ENCODE peak calls at places on chromosomes 6 and 20, in seven cellular contexts. A is epithelial cell of prostate, I is tibial artery, X is SJSA1, W is caudate nucleus, D is right lobe of liver, Q is thoracic aorta. B is an unnamed sample.

GRCh38 chr20:35360033-35360432 is 51.7 kb downstream of the UQCC1 start:
- DNase-seq in A (no peak), I (no peak), X (no peak), W (no peak), D (no peak), Q (no peak), B (no peak)

GRCh38 chr6:8006208-8006607 is 58.0 kb downstream of the BLOC1S5 start:
- DNase-seq in A (no peak), I (no peak), X (peak), W (no peak), D (no peak), Q (no peak), B (peak)

GRCh38 chr20:22999756-23000155 is 35.4 kb upstream of the SSTR4 start:
- DNase-seq in A (no peak), I (no peak), X (no peak), W (no peak), D (no peak), Q (no peak), B (no peak)

GRCh38 chr6:81812416-81812815 is 59.9 kb upstream of the TENT5A start:
- DNase-seq in A (no peak), I (no peak), X (no peak), W (no peak), D (no peak), Q (no peak), B (no peak)

GRCh38 chr6:52365317-52365716 is 3.4 kb downstream of the PAQR8 start:
- DNase-seq in A (no peak), I (no peak), X (no peak), W (no peak), D (no peak), Q (no peak), B (no peak)

GRCh38 chr6:169959129-169960002 is 207.9 kb downstream of the ERMARD start:
- DNase-seq in A (no peak), I (peak), X (no peak), W (no peak), D (peak), Q (no peak), B (peak)

GRCh38 chr6:170096191-170096802 is 194.6 kb downstream of the DLL1 start:
- DNase-seq in A (no peak), I (peak), X (no peak), W (no peak), D (no peak), Q (no peak), B (no peak)

GRCh38 chr20:51338692-51339440 is 203.7 kb downstream of the NFATC2 start:
- DNase-seq in A (no peak), I (no peak), X (no peak), W (no peak), D (no peak), Q (no peak), B (no peak)

GRCh38 chr6:76789580-76789979 is 673.7 kb downstream of the HTR1B start:
- DNase-seq in A (no peak), I (no peak), X (no peak), W (no peak), D (no peak), Q (no peak), B (no peak)

GRCh38 chr20:38346247-38346651 is at the start of gene LBP:
- DNase-seq in A (no peak), I (peak), X (no peak), W (no peak), D (peak), Q (no peak), B (no peak)

GRCh38 chr20:61808497-61808896 is 257.2 kb downstream of the TAF4 start:
- DNase-seq in A (no peak), I (no peak), X (peak), W (no peak), D (peak), Q (no peak), B (no peak)

GRCh38 chr6:22149081-22149480 is 147.8 kb downstream of the PRL start:
- DNase-seq in A (no peak), I (no peak), X (peak), W (peak), D (no peak), Q (no peak), B (peak)

GRCh38 chr6:34015576-34015975 is 130.3 kb downstream of the GRM4 start:
- DNase-seq in A (no peak), I (no peak), X (no peak), W (no peak), D (no peak), Q (no peak), B (no peak)

GRCh38 chr6:15366003-15366535 is 120.2 kb downstream of the JARID2 start:
- DNase-seq in A (no peak), I (no peak), X (no peak), W (no peak), D (no peak), Q (no peak), B (no peak)
- H3K27ac ChIP-seq in A (peak), I (no peak), X (no peak), W (no peak), D (no peak), Q (no peak), B (no peak)

GRCh38 chr6:149032599-149033405 is 284.7 kb upstream of the TAB2 start:
- DNase-seq in A (no peak), I (no peak), X (peak), W (no peak), D (no peak), Q (no peak), B (peak)
- H3K27ac ChIP-seq in A (no peak), I (peak), X (peak), W (peak), D (peak), Q (peak), B (no peak)

DNA sequence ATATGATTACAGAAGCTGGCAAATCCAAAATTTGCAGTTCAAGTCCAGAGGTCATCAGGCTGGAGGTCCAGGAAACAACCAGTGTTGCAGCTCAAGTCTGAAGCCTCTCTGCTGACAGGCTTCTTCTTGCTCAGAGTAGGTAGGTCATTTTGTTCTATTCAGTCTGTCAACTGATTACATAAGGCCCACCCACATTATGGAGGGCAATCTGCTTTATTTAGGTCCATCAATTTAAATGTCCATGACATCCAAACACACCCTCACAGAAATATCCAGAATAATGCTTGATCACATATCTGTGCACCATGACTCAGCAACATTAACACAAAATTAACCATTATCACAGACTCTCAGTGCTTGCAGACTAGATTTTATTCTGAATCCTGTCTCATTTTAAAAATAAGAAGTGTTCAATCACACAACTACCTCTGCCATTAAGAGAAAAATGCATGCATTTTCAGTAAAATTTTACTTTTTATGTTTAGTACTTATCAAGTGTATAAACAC is 759.2 kb upstream of the ADGRB3 start:
- DNase-seq in A (no peak), I (no peak), X (no peak), W (no peak), D (no peak), Q (no peak), B (no peak)
- H3K27ac ChIP-seq in A (no peak), I (no peak), X (no peak), W (no peak), D (no peak), Q (no peak), B (no peak)

GRCh38 chr20:44404204-44405181 is 49.0 kb downstream of the HNF4A start:
- DNase-seq in A (no peak), I (no peak), X (no peak), W (no peak), D (no peak), Q (no peak), B (no peak)
- H3K27ac ChIP-seq in A (no peak), I (no peak), X (no peak), W (no peak), D (peak), Q (no peak), B (no peak)

GRCh38 chr6:162726997-162727346 is 594 bp downstream of the PRKN start:
- DNase-seq in A (no peak), I (no peak), X (no peak), W (no peak), D (no peak), Q (no peak), B (no peak)
- H3K27ac ChIP-seq in A (peak), I (peak), X (no peak), W (peak), D (peak), Q (peak), B (no peak)